ENCODE peak calls at places on chromosomes 16 and 17, in ten cellular contexts. N, M, L, Y, C, G, Q, W, T and I are unnamed samples.

GRCh38 chr17:74842599-74843351 is 16.9 kb downstream of the GRIN2C start:
- DNase-seq in N (peak; percentile 89), M (peak; percentile 27), L (no peak), Y (no peak), C (peak; percentile 30), G (no peak), Q (peak; percentile 52), W (no peak), T (peak; percentile 77), I (peak; percentile 16)

GRCh38 chr16:81595676-81596292 is 151.2 kb downstream of the CMIP start:
- DNase-seq in N (no peak), M (no peak), L (no peak), Y (no peak), C (peak; percentile 75), G (no peak), Q (peak; percentile 65), W (no peak), T (no peak), I (no peak)

GRCh38 chr16:86355538-86355937 is 154.8 kb upstream of the FOXF1 start:
- DNase-seq in N (no peak), M (no peak), L (no peak), Y (no peak), C (no peak), G (no peak), Q (no peak), W (no peak), T (no peak), I (peak; percentile 54)

GRCh38 chr17:40648326-40648968 is 829 bp upstream of the SMARCE1 start:
- DNase-seq in N (peak; percentile 55), M (no peak), L (peak; percentile 28), Y (no peak), C (peak; percentile 50), G (no peak), Q (no peak), W (no peak), T (no peak), I (peak; percentile 8)

GRCh38 chr16:53651357-53651756 is 52.3 kb downstream of the RPGRIP1L start:
- DNase-seq in N (peak; percentile 51), M (no peak), L (no peak), Y (no peak), C (no peak), G (no peak), Q (no peak), W (no peak), T (no peak), I (no peak)

GRCh38 chr17:42407289-42407836 is 15.7 kb downstream of the CAVIN1 start:
- DNase-seq in N (peak; percentile 91), M (peak; percentile 61), L (peak; percentile 89), Y (peak; percentile 71), C (peak; percentile 87), G (peak; percentile 72), Q (peak; percentile 72), W (peak; percentile 73), T (peak; percentile 83), I (no peak)

GRCh38 chr16:87465306-87465705 is 27.5 kb downstream of the ZCCHC14 start:
- DNase-seq in N (no peak), M (no peak), L (peak; percentile 92), Y (peak; percentile 87), C (peak; percentile 82), G (peak; percentile 53), Q (peak; percentile 94), W (no peak), T (peak; percentile 89), I (peak; percentile 47)

GRCh38 chr17:55299162-55299838 is 34.5 kb downstream of the HLF start:
- DNase-seq in N (no peak), M (no peak), L (no peak), Y (no peak), C (no peak), G (no peak), Q (no peak), W (no peak), T (no peak), I (no peak)

GRCh38 chr17:49659983-49660382 is 17.9 kb downstream of the SPOP start:
- DNase-seq in N (no peak), M (no peak), L (no peak), Y (no peak), C (no peak), G (no peak), Q (no peak), W (no peak), T (no peak), I (no peak)

DNA sequence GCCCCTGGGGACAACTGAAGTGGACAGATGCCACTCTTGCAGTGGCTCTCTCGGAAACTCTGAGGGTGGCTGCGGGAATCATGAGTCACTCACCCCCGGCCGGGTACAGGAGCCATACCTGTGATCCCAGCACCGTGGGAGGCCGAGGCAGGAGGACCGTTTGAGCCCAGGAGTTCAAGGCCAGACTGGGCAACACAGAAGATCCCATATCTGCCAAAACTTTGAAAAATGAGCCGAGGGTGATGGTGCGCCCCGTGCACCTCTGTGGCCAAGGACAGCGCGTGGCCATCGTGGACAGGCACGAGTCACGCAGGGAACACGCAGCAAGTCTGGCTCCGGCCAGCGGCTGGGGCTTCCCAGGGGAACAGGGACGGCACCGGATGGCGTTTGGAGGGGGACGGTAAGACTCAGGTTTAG is 41.3 kb upstream of the ZC3H18 start:
- DNase-seq in N (no peak), M (no peak), L (no peak), Y (no peak), C (no peak), G (no peak), Q (no peak), W (no peak), T (peak; percentile 7), I (no peak)
- TF ChIP-seq CTCF in N (no peak), M (no peak), L (no peak), Y (no peak), C (no peak), G (no peak), Q (no peak), W (no peak), T (no peak), I (no peak)

DNA sequence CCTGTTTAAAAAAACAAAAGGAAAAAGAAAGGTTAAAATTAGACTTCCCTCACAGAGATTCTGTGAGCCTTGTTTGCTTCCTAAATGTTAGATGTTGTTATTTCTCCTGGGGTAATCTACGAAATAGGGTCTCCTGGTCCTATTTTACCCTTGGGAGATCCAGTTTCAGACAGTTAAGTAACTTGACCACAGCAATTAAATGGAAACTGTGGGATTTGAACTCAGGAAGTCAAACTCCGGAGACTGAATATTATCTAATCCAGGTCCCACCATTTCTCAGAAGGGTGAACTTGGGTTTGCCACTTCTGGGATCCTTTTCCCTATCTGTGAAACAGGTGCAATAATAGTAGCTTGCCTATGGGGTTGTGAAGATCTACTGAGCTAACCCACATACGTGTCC is 6.4 kb upstream of the TMC5 start:
- DNase-seq in N (no peak), M (no peak), L (no peak), Y (no peak), C (no peak), G (no peak), Q (no peak), W (no peak), T (no peak), I (no peak)
- H3K4me3 ChIP-seq in N (peak overlapping the region; percentile 53), M (peak overlapping the region; percentile 55), L (no peak overlapping the region), Y (no peak overlapping the region), C (no peak overlapping the region), G (peak overlapping the region; percentile 55), Q (peak overlapping the region; percentile 79), W (no peak overlapping the region), T (no peak overlapping the region), I (no peak overlapping the region)

GRCh38 chr16:83402160-83402794 is 405.5 kb upstream of the HSBP1 start:
- DNase-seq in N (peak; percentile 41), M (no peak), L (no peak), Y (no peak), C (peak; percentile 40), G (no peak), Q (no peak), W (no peak), T (no peak), I (no peak)

GRCh38 chr16:83393196-83393981 is 414.4 kb upstream of the HSBP1 start:
- DNase-seq in N (peak; percentile 33), M (no peak), L (peak; percentile 42), Y (no peak), C (no peak), G (peak; percentile 14), Q (no peak), W (peak; percentile 0), T (no peak), I (peak; percentile 50)

GRCh38 chr16:83392743-83393142 is 415.0 kb upstream of the HSBP1 start:
- DNase-seq in N (no peak), M (no peak), L (peak; percentile 32), Y (no peak), C (no peak), G (no peak), Q (no peak), W (no peak), T (no peak), I (no peak)

GRCh38 chr16:83400234-83400633 is 407.5 kb upstream of the HSBP1 start:
- DNase-seq in N (peak; percentile 76), M (no peak), L (no peak), Y (no peak), C (no peak), G (no peak), Q (no peak), W (no peak), T (no peak), I (no peak)

DNA sequence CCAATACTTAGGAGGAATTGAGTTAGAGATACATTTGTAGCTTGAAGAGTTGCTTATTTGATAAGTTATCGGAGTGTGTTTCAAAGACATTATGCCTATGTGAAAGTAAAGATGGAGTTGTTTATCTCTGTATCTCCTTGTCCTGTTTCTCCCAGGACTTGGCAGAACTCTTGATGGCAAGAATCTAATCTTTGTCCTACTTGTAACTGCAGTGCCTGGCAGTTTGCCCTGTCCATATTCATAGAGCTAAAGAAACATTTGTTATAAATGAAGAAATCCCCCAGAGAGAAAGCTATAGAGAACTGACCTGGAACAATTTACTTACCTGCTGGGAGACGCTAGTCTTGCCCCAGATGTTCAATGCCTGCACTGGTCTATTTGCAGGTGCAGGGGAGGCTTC is 410.2 kb upstream of the HSBP1 start:
- DNase-seq in N (no peak), M (no peak), L (no peak), Y (no peak), C (no peak), G (no peak), Q (no peak), W (no peak), T (no peak), I (no peak)
- H3K36me3 ChIP-seq in N (no peaks in the 10 kb centered on the region), M (no peaks in the 10 kb centered on the region), L (no peaks in the 10 kb centered on the region), Y (no peaks in the 10 kb centered on the region), C (no peaks in the 10 kb centered on the region), G (no peaks in the 10 kb centered on the region), Q (no peaks in the 10 kb centered on the region), W (no peaks in the 10 kb centered on the region), T (no peaks in the 10 kb centered on the region), I (no peaks in the 10 kb centered on the region)

DNA sequence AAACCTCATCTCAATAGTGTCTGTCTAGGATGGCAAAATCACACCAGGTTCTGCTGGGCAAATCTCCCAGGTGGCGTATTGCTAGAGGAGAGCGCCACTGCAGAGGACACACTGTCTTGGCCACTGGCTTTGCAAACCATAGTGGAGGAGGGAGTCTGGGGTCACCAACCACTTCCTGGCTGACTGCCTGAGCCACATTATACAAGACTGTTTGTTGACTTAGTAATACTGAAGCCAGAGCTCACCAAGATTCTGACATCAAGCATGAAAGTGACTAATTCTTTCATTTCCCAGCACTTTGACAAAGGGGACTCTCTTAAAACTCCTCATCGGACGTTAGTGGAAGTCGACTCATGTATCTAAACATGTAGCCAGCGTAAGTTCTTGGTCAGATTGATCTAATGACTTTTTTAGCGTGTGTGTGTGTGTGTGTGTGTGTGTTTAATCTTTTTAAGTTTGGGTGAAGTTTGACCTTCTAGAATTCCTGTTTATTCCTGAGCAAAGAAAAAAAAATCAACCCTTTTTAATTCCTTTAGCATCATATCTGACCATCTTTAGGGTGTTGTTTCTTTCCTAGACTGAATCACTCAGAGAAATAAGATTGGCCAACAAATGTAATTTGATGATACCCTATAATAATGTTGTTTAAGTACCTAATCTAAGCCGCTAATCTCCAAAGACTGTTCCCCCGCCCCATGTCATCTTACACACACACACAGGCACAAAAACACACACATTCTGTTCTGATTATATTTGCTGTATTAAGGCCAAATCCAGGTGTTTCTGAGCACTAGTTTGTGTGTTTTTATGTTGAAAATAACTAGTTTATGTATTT is 13.8 kb downstream of the PITPNC1 start:
- DNase-seq in N (no peak), M (no peak), L (no peak), Y (no peak), C (peak; percentile 92), G (no peak), Q (peak; percentile 95), W (no peak), T (no peak), I (peak; percentile 97)
- TF ChIP-seq CTCF in N (no peak), M (no peak), L (no peak), Y (no peak), C (no peak), G (no peak), Q (no peak), W (no peak), T (no peak), I (peak; percentile 13)